ENCODE peak calls at places on chromosomes 5 and 9, in seven cellular contexts. D is fibroblast of lung; W is T-helper 2 cell treated with Interferon-gamma antibody and Interleukin-4, amounts not matched to agents 5 μg/mL and 100 μg/mL, for 36 hours; J is HT1080; Y is C1 segment of cervical spinal cord; R is NCI-H446; E is heart left ventricle. M is an unnamed sample.

GRCh38 chr5:14545308-14545707 is 36.3 kb upstream of the OTULINL start:
- DNase-seq in E (peak; percentile 32), J (no peak), W (no peak), R (no peak), Y (no peak), D (no peak), M (no peak)

GRCh38 chr5:179331591-179331990 is 13.7 kb downstream of the ADAMTS2 start:
- DNase-seq in D (no peak), W (no peak), J (no peak), Y (no peak), E (no peak), R (no peak), M (no peak)

GRCh38 chr5:172739385-172739784 is 31.6 kb downstream of the DUSP1 start:
- DNase-seq in R (no peak), W (no peak), D (no peak), Y (no peak), J (no peak), E (no peak), M (no peak)

GRCh38 chr9:89448821-89449220 is 49.1 kb downstream of the SEMA4D start:
- DNase-seq in D (no peak), E (no peak), Y (no peak), W (no peak), J (no peak), R (no peak), M (no peak)

GRCh38 chr9:88481933-88482332 is 53.0 kb upstream of the NXNL2 start:
- DNase-seq in Y (no peak), R (no peak), D (no peak), E (no peak), W (no peak), J (no peak), M (no peak)

GRCh38 chr9:71716138-71716909 is 52.0 kb downstream of the CEMIP2 start:
- DNase-seq in Y (no peak), W (no peak), J (peak; percentile 13), D (peak; percentile 52), E (no peak), R (no peak), M (no peak)

GRCh38 chr5:125181955-125182354 is 435.5 kb upstream of the ZNF608 start:
- DNase-seq in W (no peak), Y (no peak), R (no peak), D (no peak), E (no peak), J (no peak), M (no peak)

GRCh38 chr5:101102506-101102905 is 199.4 kb upstream of the ST8SIA4 start:
- DNase-seq in Y (no peak), D (no peak), J (peak; percentile 18), W (no peak), E (no peak), R (no peak), M (no peak)

GRCh38 chr9:137301086-137301947 is 754 bp downstream of the NRARP start:
- DNase-seq in R (peak; percentile 35), Y (no peak), W (peak; percentile 39), E (peak; percentile 32), J (no peak), D (peak; percentile 36), M (no peak)

M was measured in effector memory CD4-positive, alpha-beta T cell.